ENCODE peak calls at places on chromosomes 6 and 20, in four cellular contexts. One of them, this sample, is unnamed. For H3K36me3, the result is how much of the 10 kb centered on the place peaks cover.

GRCh38 chr6:44824567-44824966 is 437.1 kb downstream of the CDC5L start:
- DNase-seq in HepG2: no peak
- DNase-seq in HCT116: no peak
- DNase-seq in K562: no peak
- DNase-seq in this sample: no peak

GRCh38 chr6:30500421-30501069 is 11.2 kb downstream of the HLA-E start:
- DNase-seq in K562: peak
- DNase-seq in HepG2: no peak
- DNase-seq in HCT116: no peak
- DNase-seq in this sample: no peak

GRCh38 chr20:46357030-46357514 is 48.8 kb upstream of the CDH22 start:
- DNase-seq in HepG2: no peak
- DNase-seq in K562: no peak
- DNase-seq in HCT116: no peak
- DNase-seq in this sample: no peak

GRCh38 chr6:13560651-13561044 is 13.8 kb upstream of the SIRT5 start:
- DNase-seq in K562: peak
- DNase-seq in HepG2: no peak
- DNase-seq in HCT116: peak
- DNase-seq in this sample: no peak

GRCh38 chr6:158645064-158646022 is 800 bp upstream of the DYNLT1 start:
- DNase-seq in K562: no peak
- DNase-seq in HepG2: no peak
- DNase-seq in HCT116: no peak
- DNase-seq in this sample: no peak

GRCh38 chr6:5846889-5847288 is 159.8 kb downstream of the NRN1 start:
- DNase-seq in HCT116: no peak
- DNase-seq in HepG2: no peak
- DNase-seq in K562: no peak
- DNase-seq in this sample: no peak

GRCh38 chr6:73418081-73418741 is 23.6 kb downstream of the DDX43 start:
- DNase-seq in K562: no peak
- DNase-seq in HCT116: no peak
- DNase-seq in HepG2: no peak
- DNase-seq in this sample: no peak

GRCh38 chr6:116010400-116011095 is 50.1 kb downstream of the FRK start:
- DNase-seq in K562: peak
- DNase-seq in HCT116: peak
- DNase-seq in HepG2: peak
- DNase-seq in this sample: peak

GRCh38 chr6:134267917-134268361 is 50.0 kb downstream of the SGK1 start:
- DNase-seq in HepG2: peak
- DNase-seq in K562: no peak
- DNase-seq in HCT116: no peak
- DNase-seq in this sample: no peak

GRCh38 chr6:36349240-36349639 is 12.6 kb upstream of the BNIP5 start:
- DNase-seq in HCT116: no peak
- DNase-seq in HepG2: no peak
- DNase-seq in K562: no peak
- DNase-seq in this sample: no peak

GRCh38 chr6:136607204-136607931 is 57.1 kb upstream of the MAP7 start:
- DNase-seq in HepG2: peak
- DNase-seq in HCT116: no peak
- DNase-seq in K562: no peak
- DNase-seq in this sample: peak

GRCh38 chr6:41558033-41558807 is 12.0 kb downstream of the FOXP4 start:
- DNase-seq in HCT116: no peak
- DNase-seq in K562: no peak
- DNase-seq in HepG2: no peak
- DNase-seq in this sample: no peak

GRCh38 chr6:86756623-86757246 is 180.6 kb upstream of the HTR1E start:
- DNase-seq in HCT116: no peak
- DNase-seq in HepG2: no peak
- DNase-seq in K562: no peak
- DNase-seq in this sample: no peak

GRCh38 chr6:90545450-90545849 is 41.4 kb downstream of the MAP3K7 start:
- DNase-seq in K562: no peak
- DNase-seq in HCT116: no peak
- DNase-seq in HepG2: no peak
- DNase-seq in this sample: no peak

GRCh38 chr6:154343473-154344308 is 12.9 kb downstream of the IPCEF1 start:
- DNase-seq in HepG2: no peak
- DNase-seq in K562: peak
- DNase-seq in HCT116: peak
- DNase-seq in this sample: no peak

GRCh38 chr20:62507991-62508640 is 32.3 kb upstream of the GATA5 start:
- DNase-seq in HepG2: no peak
- DNase-seq in HCT116: no peak
- DNase-seq in K562: no peak
- DNase-seq in this sample: no peak

GRCh38 chr20:21430031-21430430 is 32.7 kb upstream of the NKX2-4 start:
- DNase-seq in HCT116: no peak
- DNase-seq in K562: no peak
- DNase-seq in HepG2: no peak
- DNase-seq in this sample: no peak

GRCh38 chr6:2563635-2564034 is 187.1 kb downstream of the MYLK4 start:
- DNase-seq in HepG2: peak
- DNase-seq in HCT116: no peak
- DNase-seq in K562: no peak
- DNase-seq in this sample: no peak

GRCh38 chr20:19602660-19603389 is 155.2 kb upstream of the RIN2 start:
- DNase-seq in HepG2: no peak
- DNase-seq in K562: no peak
- DNase-seq in HCT116: no peak
- DNase-seq in this sample: no peak

GRCh38 chr20:62982124-62983075 is 24.4 kb downstream of the BHLHE23 start:
- DNase-seq in HCT116: no peak
- DNase-seq in HepG2: no peak
- DNase-seq in K562: no peak
- DNase-seq in this sample: no peak

GRCh38 chr6:151719070-151719469 is 88.4 kb upstream of the ESR1 start:
- DNase-seq in HepG2: no peak
- DNase-seq in HCT116: no peak
- DNase-seq in K562: no peak
- DNase-seq in this sample: no peak

GRCh38 chr20:6489361-6490154 is 277.9 kb upstream of the BMP2 start:
- DNase-seq in HCT116: no peak
- DNase-seq in HepG2: peak
- DNase-seq in K562: no peak
- DNase-seq in this sample: no peak

GRCh38 chr20:46255440-46256104 is 52.7 kb downstream of the CDH22 start:
- DNase-seq in K562: peak
- DNase-seq in HCT116: peak
- DNase-seq in HepG2: peak
- DNase-seq in this sample: no peak

GRCh38 chr6:26445934-26446667 is 5.8 kb downstream of the BTN3A3 start:
- DNase-seq in HCT116: no peak
- DNase-seq in K562: no peak
- DNase-seq in HepG2: no peak
- DNase-seq in this sample: no peak

GRCh38 chr20:57399587-57400261 is 8.5 kb downstream of the RBM38 start:
- DNase-seq in HCT116: no peak
- DNase-seq in K562: no peak
- DNase-seq in HepG2: no peak
- DNase-seq in this sample: no peak

GRCh38 chr6:170291271-170292110 is 613 bp upstream of the DLL1 start:
- DNase-seq in K562: no peak
- DNase-seq in HepG2: no peak
- DNase-seq in HCT116: no peak
- DNase-seq in this sample: no peak

GRCh38 chr6:111276335-111276734 is 189.0 kb downstream of the SLC16A10 start:
- DNase-seq in HepG2: peak
- DNase-seq in HCT116: no peak
- DNase-seq in K562: no peak
- DNase-seq in this sample: no peak

GRCh38 chr6:24154121-24154520 is 28.1 kb downstream of the NRSN1 start:
- DNase-seq in HCT116: no peak
- DNase-seq in HepG2: no peak
- DNase-seq in K562: no peak
- DNase-seq in this sample: no peak

GRCh38 chr6:22295145-22295544 is 1.7 kb downstream of the PRL start:
- DNase-seq in K562: no peak
- DNase-seq in HCT116: no peak
- DNase-seq in HepG2: no peak
- DNase-seq in this sample: no peak

GRCh38 chr20:13995841-13996240 is 525 bp downstream of the MACROD2 start:
- DNase-seq in HepG2: no peak
- DNase-seq in K562: no peak
- DNase-seq in HCT116: no peak
- DNase-seq in this sample: no peak

GRCh38 chr6:133854633-133855598 is 34.0 kb upstream of the TCF21 start:
- DNase-seq in HCT116: no peak
- DNase-seq in HepG2: peak
- DNase-seq in K562: peak
- DNase-seq in this sample: no peak

GRCh38 chr6:14499804-14500203 is 382.2 kb downstream of the CD83 start:
- DNase-seq in K562: no peak
- DNase-seq in HepG2: no peak
- DNase-seq in HCT116: peak
- DNase-seq in this sample: no peak

GRCh38 chr20:59604770-59605665 is 678 bp downstream of the PHACTR3 start:
- DNase-seq in K562: no peak
- DNase-seq in HCT116: no peak
- DNase-seq in HepG2: no peak
- DNase-seq in this sample: no peak

GRCh38 chr6:157990321-157991066 is 8.8 kb downstream of the SYNJ2 start:
- DNase-seq in HepG2: no peak
- DNase-seq in HCT116: no peak
- DNase-seq in K562: no peak
- DNase-seq in this sample: no peak

GRCh38 chr20:34269996-34270627 is 28.9 kb downstream of the ASIP start:
- DNase-seq in K562: no peak
- DNase-seq in HCT116: no peak
- DNase-seq in HepG2: no peak
- DNase-seq in this sample: no peak

DNA sequence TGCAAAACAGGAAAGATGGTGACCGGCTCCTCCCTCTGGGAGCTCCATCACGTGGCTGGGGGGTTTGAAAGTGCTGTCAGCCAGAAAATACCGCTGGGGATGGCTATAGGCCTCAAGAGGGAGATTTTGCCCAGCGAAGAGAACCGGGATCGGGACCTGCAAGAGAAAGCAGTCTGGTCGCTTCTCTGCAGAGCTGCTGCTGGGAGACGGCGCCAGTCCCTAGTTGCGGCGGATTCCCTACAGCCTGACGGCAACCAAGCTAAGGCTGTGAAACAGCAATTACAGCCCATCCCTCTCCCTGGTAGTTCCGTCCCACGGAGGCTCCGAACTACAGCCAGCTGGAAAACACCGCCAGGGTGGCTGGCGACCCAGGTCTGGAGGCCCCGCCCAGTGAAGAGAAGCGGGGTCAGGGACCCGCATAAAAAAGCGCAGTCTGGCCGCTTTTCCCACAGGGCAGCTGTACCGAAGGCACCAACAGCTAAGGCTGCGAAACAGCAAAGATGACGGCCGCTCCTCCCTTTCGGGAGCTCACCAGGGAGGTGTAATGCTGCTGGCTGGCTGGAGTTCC is 238.1 kb upstream of the IRAK1BP1 start:
- DNase-seq in HepG2: no peak
- DNase-seq in HCT116: no peak
- DNase-seq in K562: no peak
- DNase-seq in this sample: no peak
- H3K4me3 ChIP-seq in HepG2: no peak
- H3K4me3 ChIP-seq in HCT116: no peak
- H3K4me3 ChIP-seq in K562: no peak
- H3K4me3 ChIP-seq in this sample: no peak

GRCh38 chr6:16409531-16410441 is 171.4 kb downstream of the GMPR start:
- DNase-seq in HepG2: peak
- DNase-seq in HCT116: peak
- DNase-seq in K562: peak
- DNase-seq in this sample: peak
- TF ChIP-seq TCF7L2 in HepG2: no peak
- TF ChIP-seq TCF7L2 in HCT116: no peak
- TF ChIP-seq TCF7L2 in K562: no peak
- TF ChIP-seq TCF7L2 in this sample: no peak

GRCh38 chr20:51450984-51451383 is 91.5 kb downstream of the NFATC2 start:
- DNase-seq in HepG2: no peak
- DNase-seq in K562: no peak
- DNase-seq in HCT116: no peak
- DNase-seq in this sample: no peak
- H3K36me3 ChIP-seq in HepG2: under half
- H3K36me3 ChIP-seq in K562: half or more
- H3K36me3 ChIP-seq in HCT116: under half
- H3K36me3 ChIP-seq in this sample: under half

GRCh38 chr6:18654821-18655220 is 267.7 kb downstream of the RNF144B start:
- DNase-seq in HepG2: no peak
- DNase-seq in HCT116: no peak
- DNase-seq in K562: no peak
- DNase-seq in this sample: no peak

GRCh38 chr6:18656506-18656905 is 269.4 kb downstream of the RNF144B start:
- DNase-seq in K562: no peak
- DNase-seq in HepG2: no peak
- DNase-seq in HCT116: no peak
- DNase-seq in this sample: no peak
- H3K4me3 ChIP-seq in K562: no peak
- H3K4me3 ChIP-seq in HepG2: no peak
- H3K4me3 ChIP-seq in HCT116: no peak
- H3K4me3 ChIP-seq in this sample: no peak

DNA sequence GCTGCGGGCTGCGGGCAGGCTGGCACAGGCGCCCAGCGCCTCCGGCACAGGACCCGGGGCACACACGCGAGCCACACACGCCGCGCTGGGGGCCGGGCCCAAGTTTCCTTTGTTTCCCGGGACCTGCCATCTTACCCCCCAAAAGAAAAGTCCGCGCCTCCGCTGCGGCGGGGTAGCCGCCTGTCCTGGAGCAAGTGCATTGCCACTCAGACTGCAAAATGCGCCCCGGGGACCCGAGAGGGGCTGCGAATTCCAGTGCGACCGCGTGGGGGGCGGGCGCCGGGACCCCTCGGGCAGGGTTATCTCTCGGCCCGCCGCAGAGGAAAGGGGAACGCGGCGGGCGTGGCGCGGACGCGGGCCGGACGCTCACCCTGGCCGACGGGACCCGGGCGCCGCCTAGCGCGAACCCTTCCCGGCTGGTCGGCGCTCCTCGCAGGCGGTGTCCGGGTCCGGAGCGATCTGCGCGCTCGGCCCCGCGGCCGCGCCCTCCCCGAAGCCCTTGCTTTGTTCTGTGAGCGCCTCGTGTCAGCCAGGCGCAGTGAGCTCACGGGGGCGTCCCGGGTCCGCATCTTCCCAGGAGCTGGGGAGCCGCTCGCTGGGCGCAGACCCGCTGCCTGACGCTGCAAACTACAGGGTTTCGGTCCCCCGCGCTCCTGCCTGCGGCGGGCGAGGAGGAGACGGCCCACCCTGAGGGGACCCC is 620 bp upstream of the CD24 start:
- DNase-seq in K562: peak
- DNase-seq in HepG2: no peak
- DNase-seq in HCT116: no peak
- DNase-seq in this sample: no peak
- TF ChIP-seq TCF7L2 in K562: no peak
- TF ChIP-seq TCF7L2 in HepG2: no peak
- TF ChIP-seq TCF7L2 in HCT116: no peak
- TF ChIP-seq TCF7L2 in this sample: peak